ENCODE peak calls at places on chromosomes 6 and 20, in ten cellular contexts. C is GF-D8; D is effector memory CD4-positive, alpha-beta T cell; U is Peyer's patch; H is brain microvascular endothelial cell; Y is RWPE1; Q is OCI-M1; M is Ammon's horn; I is HTR-8/SVneo; P is GM13977. L is an unnamed sample.

GRCh38 chr20:5511930-5512329 is 195.2 kb upstream of the PROKR2 start:
- DNase-seq in H (no peak), U (no peak), I (no peak), Q (peak), M (no peak), D (no peak), Y (no peak), P (no peak), C (peak), L (no peak)

GRCh38 chr6:169881976-169882375 is 130.6 kb downstream of the ERMARD start:
- DNase-seq in I (no peak), Y (no peak), P (no peak), D (no peak), U (no peak), Q (no peak), M (no peak), H (no peak), C (no peak), L (no peak)

GRCh38 chr6:125208625-125209249 is 55.2 kb downstream of the TPD52L1 start:
- DNase-seq in C (no peak), H (no peak), D (no peak), Q (no peak), M (no peak), I (no peak), U (no peak), P (no peak), Y (no peak), L (no peak)

GRCh38 chr6:143188292-143188691 is 127.6 kb downstream of the AIG1 start:
- DNase-seq in C (no peak), Q (no peak), P (no peak), M (no peak), Y (no peak), D (no peak), U (no peak), H (no peak), I (no peak), L (no peak)

GRCh38 chr6:44508646-44509045 is 121.1 kb downstream of the CDC5L start:
- DNase-seq in Q (no peak), P (no peak), H (no peak), C (no peak), Y (no peak), I (no peak), U (no peak), D (no peak), M (no peak), L (no peak)

GRCh38 chr6:25175216-25175615 is 104.0 kb upstream of the CARMIL1 start:
- DNase-seq in P (no peak), C (no peak), M (no peak), Y (peak), D (no peak), Q (no peak), H (no peak), U (no peak), I (no peak), L (no peak)

GRCh38 chr6:88702956-88703556 is 260.4 kb downstream of the RNGTT start:
- DNase-seq in P (no peak), D (no peak), H (peak), Q (no peak), U (no peak), C (no peak), I (no peak), M (no peak), Y (no peak), L (no peak)

GRCh38 chr20:58131581-58132142 is 96.8 kb downstream of the ANKRD60 start:
- DNase-seq in I (peak), M (no peak), P (no peak), U (no peak), H (peak), C (no peak), D (no peak), Y (peak), Q (no peak), L (peak)

GRCh38 chr6:99589290-99589672 is 17.4 kb upstream of the PRDM13 start:
- DNase-seq in I (peak), M (no peak), C (no peak), H (no peak), U (peak), Y (no peak), P (peak), D (no peak), Q (no peak), L (no peak)

GRCh38 chr6:84094050-84094435 is 60.5 kb downstream of the MRAP2 start:
- DNase-seq in M (no peak), P (no peak), Y (no peak), H (no peak), C (no peak), U (no peak), D (no peak), I (no peak), Q (no peak), L (peak)

GRCh38 chr20:38730167-38730988 is 6.1 kb downstream of the SLC32A1 start:
- DNase-seq in M (no peak), P (peak), H (no peak), U (no peak), Y (peak), D (no peak), I (no peak), Q (no peak), C (no peak), L (no peak)

GRCh38 chr6:156767603-156768467 is 9.3 kb upstream of the ARID1B start:
- DNase-seq in P (peak), U (no peak), M (no peak), H (no peak), Q (peak), Y (no peak), C (no peak), D (no peak), I (no peak), L (no peak)

GRCh38 chr20:60427516-60427915 is 469.3 kb downstream of the CDH26 start:
- DNase-seq in I (no peak), M (no peak), Y (no peak), H (no peak), D (no peak), P (no peak), Q (no peak), U (no peak), C (no peak), L (no peak)

L was measured in HS-5.